ENCODE peak calls at places on chromosome 9, in seven cellular contexts. O is effector memory CD4-positive, alpha-beta T cell; E is CD8-positive, alpha-beta T cell; S is adipocyte; L is CD4-positive, alpha-beta memory T cell; W is K562; H is HAP-1. K is an unnamed sample. For H3K4me1 and H3K36me3, the result is how much of the 10 kb centered on the place peaks cover.

GRCh38 chr9:6631207-6631512 is 14.4 kb downstream of the GLDC start:
- DNase-seq in S (no peak), E (no peak), H (no peak), W (no peak), L (no peak), O (no peak), K (no peak)

GRCh38 chr9:130421802-130422276 is 22.9 kb upstream of the ASS1 start:
- DNase-seq in L (no peak), O (no peak), H (no peak), W (no peak), S (peak), E (no peak), K (no peak)

GRCh38 chr9:84993105-84993504 is 323.6 kb downstream of the NTRK2 start:
- DNase-seq in L (no peak), W (no peak), S (no peak), O (no peak), E (no peak), H (no peak), K (no peak)

GRCh38 chr9:18437315-18438200 is 36.4 kb upstream of the ADAMTSL1 start:
- DNase-seq in W (no peak), S (peak), O (no peak), E (no peak), L (no peak), H (no peak), K (peak)

GRCh38 chr9:21890696-21891095 is 88.3 kb downstream of the MTAP start:
- DNase-seq in W (no peak), S (no peak), H (no peak), O (no peak), L (no peak), E (no peak), K (no peak)

GRCh38 chr9:38432922-38433510 is 8.8 kb upstream of the IGFBPL1 start:
- DNase-seq in H (peak), E (no peak), O (no peak), S (peak), W (no peak), L (peak), K (no peak)

GRCh38 chr9:127188396-127188795 is 66.0 kb upstream of the ANGPTL2 start:
- DNase-seq in O (no peak), H (no peak), E (no peak), S (no peak), L (no peak), W (no peak), K (no peak)

GRCh38 chr9:1100945-1101344 is 50.8 kb downstream of the DMRT2 start:
- DNase-seq in L (no peak), S (peak), O (no peak), W (no peak), E (no peak), H (no peak), K (no peak)

GRCh38 chr9:14314929-14315753 is 1.2 kb upstream of the NFIB start:
- DNase-seq in L (peak), H (peak), S (peak), W (peak), E (no peak), O (no peak), K (peak)

GRCh38 chr9:27542519-27542918 is 12.9 kb upstream of the MOB3B start:
- DNase-seq in L (no peak), O (no peak), E (no peak), S (peak), H (no peak), W (no peak), K (no peak)

GRCh38 chr9:36970007-36970888 is 63.8 kb downstream of the PAX5 start:
- DNase-seq in E (no peak), O (no peak), S (no peak), L (no peak), W (no peak), H (no peak), K (no peak)

GRCh38 chr9:133184971-133185370 is 21.3 kb upstream of the GBGT1 start:
- DNase-seq in E (peak), L (peak), H (peak), S (peak), O (peak), W (peak), K (no peak)

GRCh38 chr9:77830618-77831285 is 182.6 kb upstream of the GNA14 start:
- DNase-seq in L (no peak), W (no peak), E (no peak), O (no peak), H (no peak), S (peak), K (no peak)

GRCh38 chr9:78860806-78861475 is 564.0 kb downstream of the PSAT1 start:
- DNase-seq in L (no peak), E (no peak), S (peak), O (no peak), W (no peak), H (no peak), K (no peak)

GRCh38 chr9:1732670-1733069 is 282.5 kb upstream of the SMARCA2 start:
- DNase-seq in S (no peak), O (no peak), L (no peak), W (no peak), H (no peak), E (no peak), K (no peak)

GRCh38 chr9:93119953-93120845 is 13.9 kb downstream of the NINJ1 start:
- DNase-seq in L (no peak), W (peak), E (no peak), H (no peak), S (peak), O (no peak), K (peak)

GRCh38 chr9:135568026-135568425 is 6.5 kb downstream of the PAEP start:
- DNase-seq in W (no peak), E (no peak), L (no peak), O (no peak), S (no peak), H (no peak), K (no peak)

GRCh38 chr9:121550041-121550440 is 50.4 kb upstream of the GGTA1 start:
- DNase-seq in H (no peak), W (no peak), L (no peak), O (no peak), E (no peak), S (no peak), K (no peak)

GRCh38 chr9:101387871-101388506 is 3.2 kb upstream of the BAAT start:
- DNase-seq in S (peak), L (peak), O (no peak), W (no peak), H (peak), E (no peak), K (no peak)

GRCh38 chr9:78115073-78115472 is 83.5 kb upstream of the GNAQ start:
- DNase-seq in E (no peak), H (peak), S (no peak), L (no peak), O (no peak), W (peak), K (no peak)

GRCh38 chr9:131273146-131273545 is 3.2 kb downstream of the FAM78A start:
- DNase-seq in L (no peak), W (peak), O (no peak), E (no peak), H (peak), S (no peak), K (no peak)

GRCh38 chr9:14838701-14839100 is 71.5 kb downstream of the FREM1 start:
- DNase-seq in O (no peak), E (no peak), L (no peak), H (no peak), S (no peak), W (no peak), K (no peak)

GRCh38 chr9:90546200-90546599 is 96.4 kb downstream of the DIRAS2 start:
- DNase-seq in E (no peak), S (peak), L (no peak), O (no peak), H (no peak), W (no peak), K (no peak)

DNA sequence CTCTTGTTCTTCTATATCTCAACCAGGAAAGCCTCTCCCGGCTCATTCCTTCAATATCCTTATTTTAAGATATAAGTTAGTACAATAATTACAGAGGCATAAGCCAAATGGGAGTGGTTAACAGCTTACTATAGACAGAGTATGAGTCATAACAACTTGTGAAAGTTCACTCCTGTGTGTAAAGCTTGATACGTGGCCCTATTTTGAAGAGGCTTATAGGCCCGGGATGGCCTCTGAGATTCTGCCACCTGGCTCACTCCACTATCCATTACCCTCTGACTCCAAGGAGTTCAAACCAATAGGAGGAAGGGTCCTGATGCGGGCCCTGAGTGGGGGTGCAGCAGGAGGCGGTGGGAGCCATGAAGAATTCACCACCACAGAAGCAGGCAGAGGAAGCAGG is 36.6 kb downstream of the B4GALT1 start:
- DNase-seq in W (no peak), H (no peak), L (no peak), S (peak), E (no peak), O (no peak), K (no peak)
- H3K4me1 ChIP-seq in W (under half), H (under half), L (under half), S (under half), E (under half), O (under half), K (half or more)

GRCh38 chr9:111754800-111755199 is 39.9 kb downstream of the SHOC1 start:
- DNase-seq in H (no peak), E (no peak), S (no peak), O (no peak), L (no peak), W (no peak), K (no peak)

GRCh38 chr9:111752455-111752854 is 42.3 kb downstream of the SHOC1 start:
- DNase-seq in W (no peak), L (no peak), O (no peak), H (no peak), E (no peak), S (no peak), K (no peak)
- H3K36me3 ChIP-seq in W (under half), L (under half), O (under half), H (under half), E (under half), S (under half), K (under half)

GRCh38 chr9:120038342-120038741 is 541.6 kb downstream of the CDK5RAP2 start:
- DNase-seq in O (no peak), S (no peak), H (no peak), W (no peak), E (no peak), L (no peak), K (no peak)
- H3K4me1 ChIP-seq in O (under half), S (under half), H (under half), W (under half), E (under half), L (under half), K (under half)

DNA sequence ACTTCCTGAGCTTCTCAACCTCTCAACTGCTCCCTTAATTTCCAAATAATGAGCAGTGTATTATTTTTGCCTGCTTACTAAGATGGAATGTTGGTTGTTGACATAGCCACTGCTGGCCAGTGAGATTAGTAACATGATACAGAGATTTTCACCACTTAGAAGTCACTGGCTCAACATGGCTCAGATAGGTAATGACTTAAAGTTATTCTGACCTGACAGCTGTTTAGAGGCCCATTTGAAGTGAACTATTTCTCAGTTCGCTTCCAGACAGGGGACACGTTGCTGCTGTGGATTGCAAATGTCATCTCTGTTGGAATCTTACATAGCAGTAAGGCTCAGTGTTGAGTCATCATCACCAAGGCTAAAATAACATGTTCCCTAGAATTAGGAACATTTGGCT is 490.2 kb downstream of the TLE4 start:
- DNase-seq in S (peak), O (no peak), L (no peak), E (no peak), W (no peak), H (no peak), K (peak)
- H3K36me3 ChIP-seq in S (under half), O (under half), L (under half), E (under half), W (under half), H (under half), K (under half)

GRCh38 chr9:136664000-136664798 is 1.5 kb downstream of the EGFL7 start:
- DNase-seq in W (peak), L (no peak), S (no peak), O (no peak), E (no peak), H (no peak), K (no peak)
- H3K4me1 ChIP-seq in W (half or more), L (under half), S (under half), O (under half), E (under half), H (under half), K (under half)

GRCh38 chr9:70232476-70232875 is 26.3 kb upstream of the SMC5 start:
- DNase-seq in S (no peak), L (no peak), W (no peak), E (no peak), H (no peak), O (no peak), K (no peak)

GRCh38 chr9:70228098-70228497 is 30.7 kb upstream of the SMC5 start:
- DNase-seq in S (no peak), L (no peak), W (no peak), H (no peak), E (no peak), O (no peak), K (no peak)

GRCh38 chr9:70229579-70229978 is 29.2 kb upstream of the SMC5 start:
- DNase-seq in O (no peak), E (no peak), H (peak), W (no peak), S (peak), L (no peak), K (no peak)

GRCh38 chr9:70229026-70229425 is 29.8 kb upstream of the SMC5 start:
- DNase-seq in H (no peak), E (no peak), S (no peak), W (no peak), L (no peak), O (no peak), K (no peak)
- H3K36me3 ChIP-seq in H (under half), E (under half), S (under half), W (under half), L (under half), O (under half), K (under half)

DNA sequence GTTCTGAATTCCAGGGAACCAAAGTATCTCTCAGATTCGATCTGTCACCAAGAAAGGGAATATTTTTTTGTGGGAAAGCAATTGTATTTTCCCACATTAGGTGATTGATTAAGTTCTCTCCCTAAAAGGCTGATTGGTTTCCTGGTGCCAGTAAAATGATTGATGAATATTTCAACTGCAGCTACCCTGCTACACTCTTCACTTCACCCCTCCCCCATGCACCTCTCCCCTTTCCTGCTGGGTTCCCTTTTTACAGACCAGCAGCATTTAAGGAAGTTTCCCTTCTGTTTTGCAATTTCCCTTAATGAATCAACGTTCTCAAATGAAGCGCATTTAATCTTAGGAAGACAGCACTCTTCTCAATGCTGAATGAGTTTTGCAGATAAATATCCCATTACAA is 13.1 kb downstream of the NR6A1 start:
- DNase-seq in O (no peak), L (no peak), W (no peak), E (no peak), S (no peak), H (no peak), K (no peak)
- H3K4me1 ChIP-seq in O (under half), L (under half), W (under half), E (under half), S (under half), H (under half), K (under half)